ENCODE peak calls at places on chromosomes 7 and 10, in six cellular contexts. J is tibial artery; P is uterus; F is dorsolateral prefrontal cortex; N is aorta; Z is CD8-positive, alpha-beta T cell. R is an unnamed sample.

GRCh38 chr7:96017877-96018276 is 245.5 kb downstream of the DYNC1I1 start:
- DNase-seq in J (no peak), P (no peak), F (no peak), N (no peak), Z (no peak), R (no peak)

GRCh38 chr10:34721201-34721840 is 93.8 kb downstream of the PARD3 start:
- DNase-seq in J (no peak), P (no peak), F (no peak), N (no peak), Z (no peak), R (no peak)

GRCh38 chr7:150992833-150993302 is 2.1 kb downstream of the NOS3 start:
- DNase-seq in J (no peak), P (peak), F (no peak), N (peak), Z (no peak), R (no peak)

GRCh38 chr10:44385726-44386438 is 985 bp upstream of the CXCL12 start:
- DNase-seq in J (peak), P (peak), F (no peak), N (peak), Z (no peak), R (no peak)

GRCh38 chr10:103667390-103667789 is 173.9 kb downstream of the NEURL1 start:
- DNase-seq in J (no peak), P (peak), F (no peak), N (no peak), Z (no peak), R (no peak)

GRCh38 chr10:123009105-123009805 is 449 bp downstream of the ACADSB start:
- DNase-seq in J (no peak), P (peak), F (peak), N (peak), Z (peak), R (no peak)

GRCh38 chr10:126137557-126138221 is 241.3 kb downstream of the FANK1 start:
- DNase-seq in J (no peak), P (no peak), F (no peak), N (no peak), Z (no peak), R (no peak)

GRCh38 chr10:7436490-7437100 is 25.8 kb upstream of the SFMBT2 start:
- DNase-seq in J (no peak), P (no peak), F (no peak), N (no peak), Z (no peak), R (no peak)

GRCh38 chr7:129958643-129959479 is 6.1 kb upstream of the UBE2H start:
- DNase-seq in J (no peak), P (no peak), F (no peak), N (peak), Z (no peak), R (no peak)

GRCh38 chr10:82091413-82091812 is 216.4 kb downstream of the NRG3 start:
- DNase-seq in J (no peak), P (no peak), F (no peak), N (no peak), Z (no peak), R (no peak)

GRCh38 chr10:34743804-34744203 is 71.3 kb downstream of the PARD3 start:
- DNase-seq in J (no peak), P (peak), F (no peak), N (peak), Z (no peak), R (no peak)

GRCh38 chr7:22723642-22724041 is 3.4 kb upstream of the IL6 start:
- DNase-seq in J (no peak), P (peak), F (no peak), N (no peak), Z (no peak), R (no peak)

GRCh38 chr7:51242007-51242691 is 74.5 kb downstream of the COBL start:
- DNase-seq in J (no peak), P (no peak), F (no peak), N (no peak), Z (no peak), R (no peak)

GRCh38 chr10:125999694-126000093 is 103.3 kb downstream of the FANK1 start:
- DNase-seq in J (no peak), P (no peak), F (no peak), N (no peak), Z (no peak), R (no peak)

GRCh38 chr10:15715619-15716227 is 4.0 kb downstream of the ITGA8 start:
- DNase-seq in J (no peak), P (no peak), F (no peak), N (no peak), Z (no peak), R (no peak)

GRCh38 chr7:115585015-115585655 is 445.4 kb downstream of the TFEC start:
- DNase-seq in J (no peak), P (no peak), F (no peak), N (no peak), Z (no peak), R (no peak)
- H3K27ac ChIP-seq in J (no peak), P (no peak), F (no peak), N (no peak), Z (no peak), R (no peak)

GRCh38 chr7:756231-756927 is 29.3 kb upstream of the PRKAR1B start:
- DNase-seq in J (peak), P (no peak), F (peak), N (peak), Z (no peak), R (no peak)
- H3K27ac ChIP-seq in J (no peak), P (no peak), F (no peak), N (no peak), Z (no peak), R (no peak)

GRCh38 chr7:54837761-54838539 is 78.9 kb upstream of the SEC61G start:
- DNase-seq in J (no peak), P (no peak), F (no peak), N (no peak), Z (no peak), R (no peak)

GRCh38 chr7:54839538-54840213 is 80.7 kb upstream of the SEC61G start:
- DNase-seq in J (peak), P (no peak), F (peak), N (peak), Z (no peak), R (no peak)

GRCh38 chr7:54843961-54844360 is 85.0 kb upstream of the SEC61G start:
- DNase-seq in J (no peak), P (no peak), F (no peak), N (no peak), Z (no peak), R (no peak)

GRCh38 chr7:54838540-54838925 is 79.5 kb upstream of the SEC61G start:
- DNase-seq in J (no peak), P (no peak), F (no peak), N (no peak), Z (no peak), R (no peak)

GRCh38 chr7:54841772-54842707 is 83.0 kb upstream of the SEC61G start:
- DNase-seq in J (no peak), P (no peak), F (no peak), N (no peak), Z (no peak), R (no peak)
- H3K27ac ChIP-seq in J (no peak), P (no peak), F (no peak), N (no peak), Z (no peak), R (no peak)

DNA sequence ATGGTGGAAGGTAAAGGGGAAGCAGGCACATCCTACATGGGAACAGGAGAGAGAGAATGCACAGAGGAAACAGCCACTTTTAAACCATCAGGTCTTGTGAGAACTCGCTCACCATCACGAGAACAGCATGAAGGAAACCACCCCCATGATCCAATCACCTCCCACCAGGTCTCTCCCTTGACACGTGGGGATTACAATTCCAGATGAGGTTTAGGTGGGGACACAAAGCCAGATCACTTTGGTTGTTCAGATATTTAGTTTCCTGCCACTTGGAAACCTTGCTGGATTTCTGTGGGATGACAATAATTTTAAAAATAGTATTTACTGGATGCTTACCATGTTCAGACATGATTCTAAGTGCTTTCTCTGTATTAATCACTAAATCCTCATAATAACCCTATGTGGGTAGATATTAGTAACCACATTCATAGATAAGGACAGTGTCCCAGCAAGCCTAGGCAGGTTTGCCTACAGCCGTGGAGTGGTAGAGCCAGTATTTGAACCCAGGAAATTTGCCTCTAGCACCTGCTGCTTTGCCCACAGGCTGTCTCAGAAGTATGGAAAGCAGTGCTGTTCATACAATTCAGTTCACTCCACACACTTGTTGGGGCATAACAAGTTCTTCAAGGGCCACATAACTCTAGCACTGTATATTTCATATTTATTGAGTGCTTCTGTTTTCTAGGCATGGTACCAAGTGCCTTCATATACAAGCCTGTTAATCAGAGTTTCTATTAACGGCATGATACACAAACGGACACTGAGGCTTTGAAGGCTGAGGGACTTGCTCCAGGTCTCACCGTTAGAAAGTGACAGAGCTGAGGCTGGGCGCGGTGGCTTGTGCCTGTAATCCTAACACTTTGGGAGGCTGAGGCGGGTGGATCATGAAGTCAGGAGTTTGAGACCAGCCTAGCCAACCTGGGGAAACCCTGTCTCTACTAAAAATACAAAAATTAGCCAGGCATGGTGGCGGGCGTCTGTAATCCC is 8.3 kb downstream of the TLL2 start:
- DNase-seq in J (no peak), P (no peak), F (no peak), N (no peak), Z (no peak), R (no peak)
- H3K27ac ChIP-seq in J (no peak), P (no peak), F (no peak), N (no peak), Z (no peak), R (no peak)

DNA sequence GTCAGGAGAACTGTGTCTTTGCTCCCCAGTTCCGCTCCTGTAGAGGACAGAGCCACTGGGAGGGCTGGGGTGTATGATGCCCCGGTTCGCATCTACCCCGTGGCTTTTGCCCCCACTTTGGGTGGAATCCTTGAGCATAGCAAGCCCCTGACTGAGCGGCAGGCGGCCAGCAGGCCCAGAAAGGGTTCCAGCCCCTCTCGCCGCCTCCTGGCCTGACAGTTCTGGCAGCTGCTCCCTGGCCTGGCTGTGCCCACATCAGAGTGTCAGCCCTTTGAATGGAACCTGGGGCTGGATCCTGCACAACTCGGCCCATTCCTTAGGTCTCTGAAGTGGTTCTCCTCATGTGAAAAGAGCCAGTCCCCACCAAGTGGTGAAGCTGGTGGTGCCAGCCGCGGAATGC is 106.7 kb downstream of the GRK5 start:
- DNase-seq in J (no peak), P (no peak), F (no peak), N (no peak), Z (no peak), R (no peak)
- H3K27ac ChIP-seq in J (peak), P (no peak), F (no peak), N (peak), Z (no peak), R (no peak)

DNA sequence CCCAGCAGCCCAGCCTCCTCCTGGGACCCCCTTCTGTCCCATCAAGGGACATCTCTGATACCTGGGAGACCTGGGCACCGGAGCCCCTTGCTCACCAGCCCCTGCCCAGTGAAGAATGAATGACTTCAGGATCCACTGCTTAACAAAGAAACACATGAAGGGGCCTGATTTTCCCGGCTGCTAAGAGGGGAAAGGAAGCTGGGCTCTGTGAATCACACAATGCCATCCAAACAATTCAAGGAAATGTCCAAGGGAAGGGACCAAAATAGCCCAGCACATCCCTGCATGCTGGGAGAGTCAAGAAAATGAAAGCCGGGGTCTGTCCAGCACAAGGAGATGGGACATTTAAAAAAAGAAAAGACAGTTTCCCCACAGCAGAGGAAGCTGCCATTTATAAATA is 128.7 kb upstream of the JCAD start:
- DNase-seq in J (no peak), P (peak), F (no peak), N (no peak), Z (no peak), R (no peak)
- H3K27ac ChIP-seq in J (no peak), P (peak), F (peak), N (no peak), Z (no peak), R (no peak)

DNA sequence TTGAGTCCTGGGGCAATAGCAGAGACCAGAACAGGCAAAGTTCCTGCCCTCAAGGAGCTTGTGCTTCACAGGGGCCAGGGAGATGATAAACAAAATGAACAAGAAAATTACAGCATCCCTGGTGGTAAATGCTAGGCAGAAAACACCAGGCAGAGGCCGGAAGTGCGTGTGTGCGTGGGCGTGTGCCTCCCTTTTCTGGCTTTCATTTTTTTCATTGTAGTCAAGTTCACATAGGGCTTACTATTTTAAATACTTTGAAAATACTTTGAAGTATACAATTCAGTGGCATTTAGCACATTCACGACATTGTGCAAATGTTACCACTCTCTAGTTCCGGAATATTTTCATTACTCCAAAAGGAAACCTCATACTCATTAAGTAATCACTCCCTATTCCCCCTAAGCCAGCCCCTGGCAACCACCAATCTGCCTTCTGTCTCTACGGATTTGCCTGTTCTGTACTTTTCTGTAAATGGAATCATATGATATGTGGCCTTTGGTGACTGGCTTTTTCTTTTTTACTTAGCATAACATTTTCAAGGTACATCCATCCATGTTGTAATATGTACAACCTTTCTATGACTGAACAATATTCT is 88.1 kb upstream of the PDCD4 start:
- DNase-seq in J (no peak), P (no peak), F (no peak), N (no peak), Z (peak), R (no peak)
- H3K27ac ChIP-seq in J (no peak), P (no peak), F (no peak), N (peak), Z (peak), R (no peak)

DNA sequence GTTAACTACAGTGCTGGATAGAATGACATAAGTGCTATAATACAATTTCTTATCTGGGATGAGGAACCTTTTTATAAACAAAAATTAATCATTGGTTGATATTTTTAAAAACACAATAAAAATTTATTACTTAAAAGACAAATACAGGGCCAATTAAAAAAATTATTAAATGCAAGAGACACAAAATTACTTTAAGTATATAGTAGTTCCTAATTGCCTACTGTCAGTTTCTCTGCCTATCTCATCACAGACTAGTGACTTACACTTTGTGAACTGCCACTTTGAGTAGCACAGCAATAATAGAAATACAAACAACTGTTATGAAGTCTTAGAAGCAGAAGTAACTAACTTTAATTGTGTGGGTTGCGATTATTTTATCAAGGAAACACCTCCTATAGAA is 8.4 kb downstream of the TES start:
- DNase-seq in J (no peak), P (no peak), F (no peak), N (no peak), Z (no peak), R (no peak)
- H3K27ac ChIP-seq in J (peak), P (no peak), F (no peak), N (no peak), Z (no peak), R (no peak)

R was measured in substantia nigra.